ENCODE peak calls at places on chromosomes 12 and 14, in four cellular contexts. One of them, this sample, is unnamed.

GRCh38 chr12:51819851-51820720 is 28.4 kb downstream of the FIGNL2 start:
- DNase-seq in endodermal cell: no peak
- DNase-seq in HepG2: no peak
- DNase-seq in heart right ventricle: no peak
- DNase-seq in this sample: no peak

GRCh38 chr12:102522768-102523167 is 42.4 kb upstream of the IGF1 start:
- DNase-seq in endodermal cell: peak
- DNase-seq in HepG2: peak
- DNase-seq in heart right ventricle: no peak
- DNase-seq in this sample: no peak

GRCh38 chr14:53432378-53432802 is 279.3 kb upstream of the DDHD1 start:
- DNase-seq in endodermal cell: peak
- DNase-seq in HepG2: peak
- DNase-seq in heart right ventricle: no peak
- DNase-seq in this sample: no peak

GRCh38 chr12:99957866-99958466 is 26.8 kb downstream of the ANKS1B start:
- DNase-seq in endodermal cell: no peak
- DNase-seq in HepG2: no peak
- DNase-seq in heart right ventricle: no peak
- DNase-seq in this sample: no peak

GRCh38 chr14:44444454-44444853 is 62.6 kb downstream of the FSCB start:
- DNase-seq in endodermal cell: no peak
- DNase-seq in HepG2: no peak
- DNase-seq in heart right ventricle: no peak
- DNase-seq in this sample: no peak

GRCh38 chr12:89494411-89495231 is 30.0 kb downstream of the GALNT4 start:
- DNase-seq in endodermal cell: no peak
- DNase-seq in HepG2: no peak
- DNase-seq in heart right ventricle: no peak
- DNase-seq in this sample: no peak

GRCh38 chr12:674272-674781 is 11.1 kb upstream of the NINJ2 start:
- DNase-seq in endodermal cell: peak
- DNase-seq in HepG2: no peak
- DNase-seq in heart right ventricle: no peak
- DNase-seq in this sample: no peak

GRCh38 chr12:120483621-120484020 is 12.3 kb upstream of the DYNLL1 start:
- DNase-seq in endodermal cell: no peak
- DNase-seq in HepG2: no peak
- DNase-seq in heart right ventricle: no peak
- DNase-seq in this sample: no peak

GRCh38 chr12:97960741-97961608 is 498.4 kb downstream of the RMST start:
- DNase-seq in endodermal cell: peak
- DNase-seq in HepG2: peak
- DNase-seq in heart right ventricle: peak
- DNase-seq in this sample: no peak

GRCh38 chr14:99326041-99326710 is 54.2 kb upstream of the BCL11B start:
- DNase-seq in endodermal cell: no peak
- DNase-seq in HepG2: no peak
- DNase-seq in heart right ventricle: no peak
- DNase-seq in this sample: no peak

GRCh38 chr12:122921917-122922316 is 26.0 kb upstream of the VPS37B start:
- DNase-seq in endodermal cell: no peak
- DNase-seq in HepG2: no peak
- DNase-seq in heart right ventricle: no peak
- DNase-seq in this sample: no peak

GRCh38 chr12:75611041-75611440 is 99.6 kb upstream of the KRR1 start:
- DNase-seq in endodermal cell: peak
- DNase-seq in HepG2: no peak
- DNase-seq in heart right ventricle: no peak
- DNase-seq in this sample: no peak

GRCh38 chr12:6772331-6772695 is at the start of gene LAG3:
- DNase-seq in endodermal cell: peak
- DNase-seq in HepG2: no peak
- DNase-seq in heart right ventricle: no peak
- DNase-seq in this sample: no peak

GRCh38 chr12:2009623-2010022 is 5.4 kb upstream of the DCP1B start:
- DNase-seq in endodermal cell: no peak
- DNase-seq in HepG2: peak
- DNase-seq in heart right ventricle: no peak
- DNase-seq in this sample: no peak

GRCh38 chr12:78864483-78865296 is at the start of gene SYT1:
- DNase-seq in endodermal cell: peak
- DNase-seq in HepG2: no peak
- DNase-seq in heart right ventricle: no peak
- DNase-seq in this sample: peak

GRCh38 chr14:61322011-61322798 is 826 bp downstream of the PRKCH start:
- DNase-seq in endodermal cell: peak
- DNase-seq in HepG2: no peak
- DNase-seq in heart right ventricle: peak
- DNase-seq in this sample: peak

GRCh38 chr14:103728721-103729120 is 13.1 kb downstream of the ZFYVE21 start:
- DNase-seq in endodermal cell: no peak
- DNase-seq in HepG2: no peak
- DNase-seq in heart right ventricle: no peak
- DNase-seq in this sample: no peak

GRCh38 chr12:3218150-3218845 is 141.1 kb downstream of the TSPAN9 start:
- DNase-seq in endodermal cell: no peak
- DNase-seq in HepG2: no peak
- DNase-seq in heart right ventricle: peak
- DNase-seq in this sample: peak

GRCh38 chr14:93528884-93529558 is 98.3 kb downstream of the UNC79 start:
- DNase-seq in endodermal cell: no peak
- DNase-seq in HepG2: no peak
- DNase-seq in heart right ventricle: no peak
- DNase-seq in this sample: no peak

GRCh38 chr12:30989754-30990153 is 63.2 kb downstream of the TSPAN11 start:
- DNase-seq in endodermal cell: peak
- DNase-seq in HepG2: peak
- DNase-seq in heart right ventricle: peak
- DNase-seq in this sample: peak

GRCh38 chr14:97046991-97047390 is 249.8 kb downstream of the VRK1 start:
- DNase-seq in endodermal cell: no peak
- DNase-seq in HepG2: no peak
- DNase-seq in heart right ventricle: no peak
- DNase-seq in this sample: no peak

GRCh38 chr14:36258241-36258640 is 62.2 kb downstream of the MBIP start:
- DNase-seq in endodermal cell: no peak
- DNase-seq in HepG2: no peak
- DNase-seq in heart right ventricle: no peak
- DNase-seq in this sample: no peak

GRCh38 chr14:36256131-36256801 is 64.2 kb downstream of the MBIP start:
- DNase-seq in endodermal cell: no peak
- DNase-seq in HepG2: no peak
- DNase-seq in heart right ventricle: no peak
- DNase-seq in this sample: no peak

DNA sequence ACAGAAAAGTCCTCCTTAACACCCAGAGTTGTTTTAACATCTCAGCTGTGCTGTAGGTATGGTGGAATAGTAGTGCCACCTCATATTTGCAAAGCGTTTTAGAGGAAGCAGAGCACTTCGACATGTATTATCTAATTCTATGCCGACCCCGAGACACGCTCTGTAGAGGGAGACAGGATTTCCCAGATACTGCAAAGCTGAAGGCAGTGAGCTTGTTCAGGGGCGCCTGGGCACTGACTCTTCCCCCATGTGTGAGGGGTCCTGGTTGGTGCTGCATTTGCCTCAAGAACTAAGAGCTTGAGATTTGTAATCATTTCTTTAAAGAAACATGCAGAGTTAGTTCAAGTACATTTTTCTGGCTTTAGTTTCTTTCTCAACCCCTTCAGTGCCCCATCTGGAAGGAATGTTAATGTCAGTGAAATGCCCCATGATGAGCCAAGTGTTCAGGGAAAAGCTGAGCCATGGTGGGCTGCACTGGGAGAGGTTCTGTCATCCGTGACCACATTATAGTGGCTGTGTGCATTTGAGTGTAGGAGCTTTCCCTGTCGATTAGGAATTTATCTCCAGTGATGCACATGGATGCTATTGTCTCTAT is 66.3 kb downstream of the MBIP start:
- DNase-seq in endodermal cell: peak
- DNase-seq in HepG2: peak
- DNase-seq in heart right ventricle: no peak
- DNase-seq in this sample: no peak
- TF ChIP-seq CTCF in endodermal cell: peak
- TF ChIP-seq CTCF in HepG2: peak
- TF ChIP-seq CTCF in heart right ventricle: no peak
- TF ChIP-seq CTCF in this sample: no peak

GRCh38 chr14:91352101-91352500 is 65.5 kb downstream of the CCDC88C start:
- DNase-seq in endodermal cell: peak
- DNase-seq in HepG2: no peak
- DNase-seq in heart right ventricle: peak
- DNase-seq in this sample: no peak
- H3K27ac ChIP-seq in endodermal cell: peak
- H3K27ac ChIP-seq in HepG2: no peak
- H3K27ac ChIP-seq in heart right ventricle: peak
- H3K27ac ChIP-seq in this sample: no peak

GRCh38 chr14:65966188-65966587 is 520.0 kb upstream of the CCDC196 start:
- DNase-seq in endodermal cell: peak
- DNase-seq in HepG2: no peak
- DNase-seq in heart right ventricle: no peak
- DNase-seq in this sample: no peak
- TF ChIP-seq CTCF in endodermal cell: peak
- TF ChIP-seq CTCF in HepG2: no peak
- TF ChIP-seq CTCF in heart right ventricle: no peak
- TF ChIP-seq CTCF in this sample: no peak

GRCh38 chr12:92810370-92810769 is 107.6 kb downstream of the PLEKHG7 start:
- DNase-seq in endodermal cell: no peak
- DNase-seq in HepG2: no peak
- DNase-seq in heart right ventricle: no peak
- DNase-seq in this sample: no peak
- H3K27ac ChIP-seq in endodermal cell: no peak
- H3K27ac ChIP-seq in HepG2: no peak
- H3K27ac ChIP-seq in heart right ventricle: no peak
- H3K27ac ChIP-seq in this sample: no peak

GRCh38 chr12:109434556-109434955 is 42.5 kb downstream of the KCTD10 start:
- DNase-seq in endodermal cell: no peak
- DNase-seq in HepG2: no peak
- DNase-seq in heart right ventricle: no peak
- DNase-seq in this sample: no peak

GRCh38 chr12:109432842-109433304 is 44.2 kb downstream of the KCTD10 start:
- DNase-seq in endodermal cell: peak
- DNase-seq in HepG2: peak
- DNase-seq in heart right ventricle: peak
- DNase-seq in this sample: peak

GRCh38 chr12:109435428-109436180 is 41.5 kb downstream of the KCTD10 start:
- DNase-seq in endodermal cell: peak
- DNase-seq in HepG2: no peak
- DNase-seq in heart right ventricle: no peak
- DNase-seq in this sample: no peak

GRCh38 chr12:109432431-109432830 is 44.7 kb downstream of the KCTD10 start:
- DNase-seq in endodermal cell: no peak
- DNase-seq in HepG2: no peak
- DNase-seq in heart right ventricle: no peak
- DNase-seq in this sample: no peak

DNA sequence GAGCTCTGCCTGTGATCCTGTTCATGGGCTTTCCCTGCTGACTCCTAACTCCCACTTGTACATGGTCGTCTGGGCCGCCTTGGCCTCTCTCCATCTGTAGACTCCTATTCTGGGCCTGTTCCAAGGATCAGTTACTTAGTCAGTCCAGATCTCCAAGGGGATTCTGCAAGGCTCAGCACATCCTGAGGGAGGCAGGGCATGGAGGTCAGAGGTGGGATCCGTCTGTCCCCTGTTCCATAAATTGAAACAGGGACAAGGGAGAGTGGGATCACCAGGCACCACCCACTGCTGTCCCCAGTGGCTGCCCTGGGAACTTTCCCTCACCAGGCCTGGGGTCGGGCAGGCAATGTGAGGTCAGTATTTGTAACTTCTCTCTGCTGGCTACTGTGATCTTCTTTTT is 43.5 kb downstream of the KCTD10 start:
- DNase-seq in endodermal cell: peak
- DNase-seq in HepG2: no peak
- DNase-seq in heart right ventricle: peak
- DNase-seq in this sample: no peak
- TF ChIP-seq CTCF in endodermal cell: peak
- TF ChIP-seq CTCF in HepG2: peak
- TF ChIP-seq CTCF in heart right ventricle: peak
- TF ChIP-seq CTCF in this sample: no peak

GRCh38 chr12:25320123-25321006 is 69.6 kb upstream of the KRAS start:
- DNase-seq in endodermal cell: no peak
- DNase-seq in HepG2: no peak
- DNase-seq in heart right ventricle: no peak
- DNase-seq in this sample: no peak

GRCh38 chr12:25321772-25322171 is 71.0 kb upstream of the KRAS start:
- DNase-seq in endodermal cell: no peak
- DNase-seq in HepG2: no peak
- DNase-seq in heart right ventricle: no peak
- DNase-seq in this sample: no peak

GRCh38 chr12:25322351-25322750 is 71.6 kb upstream of the KRAS start:
- DNase-seq in endodermal cell: no peak
- DNase-seq in HepG2: no peak
- DNase-seq in heart right ventricle: no peak
- DNase-seq in this sample: no peak

GRCh38 chr12:25317553-25317952 is 66.8 kb upstream of the KRAS start:
- DNase-seq in endodermal cell: no peak
- DNase-seq in HepG2: no peak
- DNase-seq in heart right ventricle: no peak
- DNase-seq in this sample: no peak

DNA sequence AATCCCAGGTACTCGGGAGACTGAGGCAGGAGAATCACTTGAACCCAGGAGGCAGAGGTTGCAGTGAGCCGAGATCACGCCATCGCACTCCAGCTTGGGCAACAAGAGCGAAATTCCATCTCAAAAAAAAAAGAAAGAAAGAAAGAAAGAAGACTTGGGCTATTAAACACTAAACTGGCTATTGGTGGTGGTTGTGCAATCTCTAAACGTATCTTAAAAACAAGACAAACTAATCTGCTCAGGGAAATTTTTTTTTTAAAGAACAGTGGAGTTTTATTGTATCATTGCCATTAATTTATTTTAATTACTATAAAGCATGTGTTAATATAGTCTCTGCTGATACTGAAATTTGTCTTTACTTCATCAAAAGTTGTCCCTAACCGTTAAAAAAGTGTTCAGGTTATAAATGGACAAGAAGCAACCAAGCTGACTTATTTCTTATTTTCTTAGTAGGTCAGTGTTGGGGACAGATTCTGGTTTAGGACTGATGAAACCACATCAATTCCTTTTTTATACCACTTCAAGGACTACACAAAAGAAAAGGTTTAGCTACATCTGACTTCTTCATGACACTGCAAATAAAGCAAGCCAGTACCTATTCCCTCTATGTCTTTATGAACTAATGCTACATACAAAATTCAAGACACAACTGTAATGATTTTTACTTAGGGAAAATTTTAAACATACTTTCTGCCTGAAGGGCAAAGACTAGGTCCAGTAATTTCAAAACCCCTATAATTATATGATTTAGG is 68.7 kb upstream of the KRAS start:
- DNase-seq in endodermal cell: no peak
- DNase-seq in HepG2: no peak
- DNase-seq in heart right ventricle: no peak
- DNase-seq in this sample: no peak
- H3K27ac ChIP-seq in endodermal cell: no peak
- H3K27ac ChIP-seq in HepG2: no peak
- H3K27ac ChIP-seq in heart right ventricle: no peak
- H3K27ac ChIP-seq in this sample: no peak

GRCh38 chr14:67426983-67427601 is 15.1 kb upstream of the PLEK2 start:
- DNase-seq in endodermal cell: peak
- DNase-seq in HepG2: peak
- DNase-seq in heart right ventricle: peak
- DNase-seq in this sample: peak
- TF ChIP-seq CTCF in endodermal cell: peak
- TF ChIP-seq CTCF in HepG2: peak
- TF ChIP-seq CTCF in heart right ventricle: peak
- TF ChIP-seq CTCF in this sample: peak